ENCODE peak calls at places on chromosomes 16 and 17, in ten cellular contexts. X, U, E, W, G, C, I, Z, J and B are unnamed samples.
A peak's percentile ranks its signal among the peaks of the same experiment; 100 is the strongest.

GRCh38 chr17:74104921-74105320 is 98.6 kb upstream of the RPL38 start:
- DNase-seq in X (no peak), U (no peak), E (peak; percentile 67), W (no peak), G (no peak), C (no peak), I (no peak), Z (no peak), J (no peak), B (no peak)

GRCh38 chr16:84455031-84455430 is 49.4 kb downstream of the MEAK7 start:
- DNase-seq in X (no peak), U (no peak), E (no peak), W (no peak), G (no peak), C (no peak), I (no peak), Z (no peak), J (no peak), B (no peak)

GRCh38 chr17:2700491-2701141 is 10.9 kb downstream of the CLUH start:
- DNase-seq in X (no peak), U (no peak), E (no peak), W (no peak), G (no peak), C (no peak), I (no peak), Z (no peak), J (no peak), B (no peak)

GRCh38 chr17:28725166-28725659 is 820 bp downstream of the TLCD1 start:
- DNase-seq in X (no peak), U (no peak), E (no peak), W (no peak), G (peak; percentile 74), C (peak; percentile 31), I (no peak), Z (peak; percentile 82), J (no peak), B (peak; percentile 43)

GRCh38 chr17:67994827-67995567 is 1.3 kb downstream of the C17orf58 start:
- DNase-seq in X (no peak), U (no peak), E (no peak), W (no peak), G (peak; percentile 31), C (no peak), I (no peak), Z (peak; percentile 88), J (no peak), B (no peak)

GRCh38 chr16:89168381-89169189 is 3.0 kb upstream of the CDH15 start:
- DNase-seq in X (no peak), U (no peak), E (no peak), W (no peak), G (no peak), C (no peak), I (no peak), Z (no peak), J (no peak), B (no peak)

GRCh38 chr16:3816326-3816725 is 64.2 kb downstream of the CREBBP start:
- DNase-seq in X (no peak), U (no peak), E (no peak), W (no peak), G (no peak), C (no peak), I (no peak), Z (no peak), J (no peak), B (no peak)

GRCh38 chr17:63151981-63152523 is 186.0 kb downstream of the TANC2 start:
- DNase-seq in X (no peak), U (no peak), E (no peak), W (no peak), G (no peak), C (no peak), I (no peak), Z (peak; percentile 58), J (no peak), B (no peak)

GRCh38 chr17:50787106-50787505 is 19.8 kb upstream of the ANKRD40CL start:
- DNase-seq in X (no peak), U (no peak), E (no peak), W (no peak), G (no peak), C (no peak), I (no peak), Z (no peak), J (no peak), B (no peak)

GRCh38 chr17:50270430-50271172 is 3.7 kb upstream of the TMEM92 start:
- DNase-seq in X (no peak), U (no peak), E (no peak), W (no peak), G (no peak), C (no peak), I (no peak), Z (peak; percentile 74), J (no peak), B (no peak)

GRCh38 chr17:80936218-80936617 is 55.4 kb upstream of the CHMP6 start:
- DNase-seq in X (no peak), U (no peak), E (no peak), W (no peak), G (no peak), C (no peak), I (no peak), Z (no peak), J (no peak), B (no peak)

GRCh38 chr16:80803341-80804060 is 897 bp downstream of the CDYL2 start:
- DNase-seq in X (peak; percentile 11), U (peak; percentile 35), E (no peak), W (peak; percentile 60), G (no peak), C (peak; percentile 46), I (peak; percentile 7), Z (no peak), J (peak; percentile 7), B (no peak)

GRCh38 chr17:72419866-72420774 is 299.3 kb downstream of the SOX9 start:
- DNase-seq in X (no peak), U (no peak), E (no peak), W (peak; percentile 81), G (no peak), C (no peak), I (no peak), Z (peak; percentile 43), J (no peak), B (no peak)

GRCh38 chr17:60528828-60529227 is 2.8 kb upstream of the APPBP2 start:
- DNase-seq in X (no peak), U (no peak), E (no peak), W (no peak), G (no peak), C (no peak), I (no peak), Z (no peak), J (no peak), B (no peak)

GRCh38 chr17:38528101-38528500 is 77.7 kb downstream of the SRCIN1 start:
- DNase-seq in X (no peak), U (no peak), E (no peak), W (no peak), G (no peak), C (no peak), I (no peak), Z (no peak), J (no peak), B (no peak)

GRCh38 chr16:5065813-5066212 is at the start of gene C16orf89:
- DNase-seq in X (no peak), U (no peak), E (no peak), W (no peak), G (no peak), C (no peak), I (no peak), Z (no peak), J (no peak), B (no peak)

GRCh38 chr17:80922580-80923160 is 69.0 kb upstream of the CHMP6 start:
- DNase-seq in X (no peak), U (no peak), E (no peak), W (no peak), G (no peak), C (no peak), I (no peak), Z (no peak), J (no peak), B (no peak)

GRCh38 chr17:78357177-78357586 is 2.7 kb downstream of the SOCS3 start:
- DNase-seq in X (no peak), U (no peak), E (no peak), W (no peak), G (no peak), C (no peak), I (no peak), Z (peak; percentile 61), J (no peak), B (no peak)

GRCh38 chr17:43615952-43616351 is 45.8 kb downstream of the MEOX1 start:
- DNase-seq in X (no peak), U (no peak), E (no peak), W (no peak), G (no peak), C (no peak), I (no peak), Z (no peak), J (no peak), B (no peak)

GRCh38 chr17:3627768-3628167 is 8.3 kb downstream of the SHPK start:
- DNase-seq in X (no peak), U (no peak), E (no peak), W (no peak), G (no peak), C (no peak), I (no peak), Z (no peak), J (no peak), B (no peak)

GRCh38 chr17:45823598-45823997 is 21.1 kb upstream of the SPPL2C start:
- DNase-seq in X (no peak), U (peak; percentile 10), E (no peak), W (no peak), G (no peak), C (no peak), I (no peak), Z (no peak), J (no peak), B (no peak)

GRCh38 chr16:74447578-74447977 is 26.3 kb upstream of the CLEC18B start:
- DNase-seq in X (no peak), U (no peak), E (no peak), W (no peak), G (no peak), C (no peak), I (no peak), Z (no peak), J (no peak), B (no peak)

GRCh38 chr17:9658593-9659211 is 13.4 kb downstream of the USP43 start:
- DNase-seq in X (no peak), U (no peak), E (no peak), W (no peak), G (no peak), C (no peak), I (no peak), Z (peak; percentile 74), J (no peak), B (no peak)

GRCh38 chr17:16872836-16873653 is 98.9 kb downstream of the TNFRSF13B start:
- DNase-seq in X (no peak), U (no peak), E (peak; percentile 4), W (peak; percentile 78), G (peak; percentile 72), C (peak; percentile 35), I (peak; percentile 19), Z (peak; percentile 11), J (no peak), B (peak; percentile 51)

GRCh38 chr17:11618861-11619566 is 20.7 kb downstream of the DNAH9 start:
- DNase-seq in X (no peak), U (no peak), E (no peak), W (no peak), G (no peak), C (no peak), I (no peak), Z (no peak), J (no peak), B (no peak)

GRCh38 chr16:89949756-89950155 is 1.2 kb downstream of the DEF8 start:
- DNase-seq in X (no peak), U (no peak), E (no peak), W (no peak), G (no peak), C (no peak), I (no peak), Z (no peak), J (no peak), B (no peak)

GRCh38 chr17:67717192-67717623 is 528 bp upstream of the NOL11 start:
- DNase-seq in X (no peak), U (no peak), E (no peak), W (peak; percentile 18), G (no peak), C (no peak), I (no peak), Z (no peak), J (no peak), B (no peak)